ENCODE peak calls at places on chromosomes 3 and 15, in five cellular contexts. Q is germinal center, M is ELR, E is left ventricle myocardium inferior, U is lower lobe of right lung. A is an unnamed sample.

GRCh38 chr3:120438971-120439370 is 11.8 kb downstream of the FSTL1 start:
- DNase-seq in Q (no peak), M (peak), E (peak), U (peak), A (no peak)

GRCh38 chr3:71584216-71585061 is 911 bp upstream of the FOXP1 start:
- DNase-seq in Q (no peak), M (peak), E (peak), U (peak), A (peak)

GRCh38 chr15:66733976-66734375 is 31.9 kb downstream of the SMAD6 start:
- DNase-seq in Q (no peak), M (no peak), E (no peak), U (no peak), A (no peak)

GRCh38 chr3:138180375-138181029 is 5.8 kb upstream of the DBR1 start:
- DNase-seq in Q (peak), M (peak), E (no peak), U (no peak), A (no peak)

GRCh38 chr3:134471521-134472193 is 14.1 kb downstream of the ANAPC13 start:
- DNase-seq in Q (no peak), M (peak), E (no peak), U (no peak), A (no peak)

GRCh38 chr15:74793135-74794028 is 11.5 kb downstream of the CSK start:
- DNase-seq in Q (peak), M (peak), E (no peak), U (no peak), A (peak)

GRCh38 chr15:64010719-64011118 is 35.6 kb downstream of the DAPK2 start:
- DNase-seq in Q (peak), M (peak), E (peak), U (peak), A (peak)

GRCh38 chr3:85255954-85256353 is 297.2 kb downstream of the CADM2 start:
- DNase-seq in Q (no peak), M (no peak), E (no peak), U (no peak), A (no peak)

GRCh38 chr15:66876731-66877545 is 174.9 kb downstream of the SMAD6 start:
- DNase-seq in Q (no peak), M (no peak), E (no peak), U (no peak), A (peak)

GRCh38 chr3:196640501-196640968 is 1.0 kb downstream of the NRROS start:
- DNase-seq in Q (no peak), M (no peak), E (no peak), U (no peak), A (no peak)

GRCh38 chr3:179348325-179349013 is 960 bp downstream of the MFN1 start:
- DNase-seq in Q (peak), M (peak), E (no peak), U (no peak), A (no peak)

GRCh38 chr3:76310059-76310458 is 524.7 kb upstream of the ZNF717 start:
- DNase-seq in Q (no peak), M (peak), E (no peak), U (no peak), A (no peak)

GRCh38 chr15:45180201-45180600 is 7.6 kb downstream of the SHF start:
- DNase-seq in Q (no peak), M (peak), E (no peak), U (no peak), A (peak)

GRCh38 chr15:87365221-87365620 is 891.3 kb downstream of the NTRK3 start:
- DNase-seq in Q (no peak), M (peak), E (no peak), U (no peak), A (no peak)

GRCh38 chr3:106560451-106560966 is 691.7 kb upstream of the CBLB start:
- DNase-seq in Q (no peak), M (peak), E (no peak), U (no peak), A (no peak)

A was measured in spleen.